ENCODE peak calls at places on chromosomes 12 and 14, in five cellular contexts. Z is CD8-positive, alpha-beta T cell; Q is MM.1S; B is left lung; O is tibial nerve. G is an unnamed sample.

GRCh38 chr14:51784466-51784865 is 75.9 kb upstream of the GNG2 start:
- DNase-seq in Z (no peak), Q (no peak), B (no peak), O (no peak), G (no peak)

GRCh38 chr12:93108958-93109357 is 179.9 kb upstream of the EEA1 start:
- DNase-seq in Z (no peak), Q (no peak), B (no peak), O (no peak), G (no peak)

GRCh38 chr14:72736348-72736747 is 157.6 kb downstream of the DPF3 start:
- DNase-seq in Z (no peak), Q (no peak), B (no peak), O (no peak), G (no peak)

GRCh38 chr14:39233680-39234326 is at the start of gene MIA2:
- DNase-seq in Z (no peak), Q (no peak), B (no peak), O (no peak), G (no peak)

GRCh38 chr12:44193281-44193680 is 357.4 kb downstream of the TMEM117 start:
- DNase-seq in Z (no peak), Q (no peak), B (no peak), O (no peak), G (no peak)

GRCh38 chr12:42277426-42278115 is 39.5 kb upstream of the YAF2 start:
- DNase-seq in Z (no peak), Q (no peak), B (no peak), O (no peak), G (no peak)

GRCh38 chr12:65510584-65511050 is 232.1 kb downstream of the MSRB3 start:
- DNase-seq in Z (no peak), Q (no peak), B (no peak), O (peak; percentile 23), G (no peak)

GRCh38 chr12:14841761-14842160 is 1.6 kb downstream of the ART4 start:
- DNase-seq in Z (no peak), Q (no peak), B (no peak), O (no peak), G (no peak)

GRCh38 chr12:42281281-42281680 is 43.2 kb upstream of the YAF2 start:
- DNase-seq in Z (no peak), Q (no peak), B (no peak), O (no peak), G (no peak)

GRCh38 chr14:104953097-104953496 is 25.1 kb downstream of the AHNAK2 start:
- DNase-seq in Z (no peak), Q (no peak), B (no peak), O (no peak), G (no peak)

GRCh38 chr14:100836053-100836805 is 10.3 kb downstream of the MEG3 start:
- DNase-seq in Z (no peak), Q (no peak), B (no peak), O (no peak), G (no peak)

GRCh38 chr12:64034901-64035576 is 187.1 kb downstream of the KICS2 start:
- DNase-seq in Z (no peak), Q (peak; percentile 18), B (no peak), O (no peak), G (no peak)

GRCh38 chr12:67111182-67111581 is 158.0 kb upstream of the CAND1 start:
- DNase-seq in Z (no peak), Q (no peak), B (no peak), O (no peak), G (no peak)

GRCh38 chr12:92803921-92804320 is 101.1 kb downstream of the PLEKHG7 start:
- DNase-seq in Z (no peak), Q (no peak), B (no peak), O (no peak), G (no peak)

GRCh38 chr14:79278798-79279644 is 932.3 kb downstream of the DIO2 start:
- DNase-seq in Z (no peak), Q (peak; percentile 87), B (peak; percentile 84), O (peak; percentile 30), G (no peak)

GRCh38 chr14:59282366-59282765 is 93.9 kb downstream of the DAAM1 start:
- DNase-seq in Z (no peak), Q (no peak), B (no peak), O (no peak), G (no peak)

GRCh38 chr12:127500513-127500912 is 766.5 kb upstream of the TMEM132C start:
- DNase-seq in Z (no peak), Q (no peak), B (no peak), O (no peak), G (no peak)

DNA sequence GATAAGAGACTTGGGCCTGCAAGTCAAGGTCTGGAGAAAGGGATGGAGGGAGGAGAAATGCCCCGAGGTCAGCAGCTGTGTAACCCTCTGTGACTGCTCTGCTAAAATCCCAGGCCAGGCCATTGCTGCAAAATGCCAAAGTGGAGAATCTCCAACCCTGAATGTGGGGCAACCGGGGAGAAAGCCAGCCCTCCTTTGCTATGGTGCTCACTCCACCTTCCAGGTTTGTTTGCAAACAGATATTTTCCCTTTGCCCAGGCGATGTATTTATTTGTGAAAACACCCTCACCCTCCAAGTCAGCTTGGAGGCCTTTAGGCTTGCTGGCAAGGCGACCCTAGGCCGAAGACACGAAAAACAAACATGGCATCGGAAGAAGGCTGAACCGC is 1.1 kb upstream of the TBX5 start:
- DNase-seq in Z (no peak), Q (no peak), B (no peak), O (no peak), G (no peak)
- H3K9me3 ChIP-seq in Z (no peaks in the 10 kb centered on the region), Q (no peaks in the 10 kb centered on the region), B (no peaks in the 10 kb centered on the region), O (no peaks in the 10 kb centered on the region), G (no peaks in the 10 kb centered on the region)

DNA sequence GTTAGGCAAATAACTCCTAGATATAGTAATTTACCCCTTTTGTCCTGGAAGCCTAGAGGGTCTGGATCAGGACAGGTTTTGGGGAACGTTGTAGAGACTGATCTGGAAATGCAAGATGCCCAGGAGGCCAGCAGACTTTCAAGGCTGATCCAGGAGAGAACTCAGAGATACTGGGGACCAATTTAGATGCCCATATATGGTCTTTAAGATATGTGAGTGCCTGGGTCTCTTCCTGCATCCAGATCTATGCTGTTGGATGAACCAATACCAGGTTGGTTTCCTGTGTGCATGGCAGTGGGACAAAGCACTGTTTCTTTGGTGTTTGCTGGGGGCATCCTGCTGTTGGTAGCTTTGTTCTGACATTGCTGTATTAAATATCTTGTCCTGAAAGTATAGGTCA is 5.4 kb downstream of the ERG28 start:
- DNase-seq in Z (no peak), Q (no peak), B (no peak), O (no peak), G (no peak)
- H3K9me3 ChIP-seq in Z (no peaks in the 10 kb centered on the region), Q (no peaks in the 10 kb centered on the region), B (no peaks in the 10 kb centered on the region), O (no peaks in the 10 kb centered on the region), G (no peaks in the 10 kb centered on the region)

GRCh38 chr12:32753605-32754004 is 2.1 kb downstream of the YARS2 start:
- DNase-seq in Z (no peak), Q (no peak), B (no peak), O (no peak), G (no peak)
- H3K9me3 ChIP-seq in Z (no peaks in the 10 kb centered on the region), Q (no peaks in the 10 kb centered on the region), B (no peaks in the 10 kb centered on the region), O (no peaks in the 10 kb centered on the region), G (no peaks in the 10 kb centered on the region)

GRCh38 chr12:132204822-132205270 is 60.6 kb downstream of the NOC4L start:
- DNase-seq in Z (no peak), Q (no peak), B (no peak), O (no peak), G (no peak)

GRCh38 chr12:132204064-132204821 is 60.0 kb downstream of the NOC4L start:
- DNase-seq in Z (no peak), Q (no peak), B (no peak), O (no peak), G (no peak)

GRCh38 chr12:132200800-132201199 is 56.5 kb downstream of the NOC4L start:
- DNase-seq in Z (no peak), Q (no peak), B (no peak), O (no peak), G (no peak)

GRCh38 chr12:132201391-132202120 is 57.3 kb downstream of the NOC4L start:
- DNase-seq in Z (no peak), Q (no peak), B (no peak), O (no peak), G (no peak)

GRCh38 chr12:132202929-132203721 is 58.9 kb downstream of the NOC4L start:
- DNase-seq in Z (no peak), Q (no peak), B (no peak), O (no peak), G (no peak)
- H3K9me3 ChIP-seq in Z (no peaks in the 10 kb centered on the region), Q (no peaks in the 10 kb centered on the region), B (no peaks in the 10 kb centered on the region), O (no peaks in the 10 kb centered on the region), G (no peaks in the 10 kb centered on the region)

DNA sequence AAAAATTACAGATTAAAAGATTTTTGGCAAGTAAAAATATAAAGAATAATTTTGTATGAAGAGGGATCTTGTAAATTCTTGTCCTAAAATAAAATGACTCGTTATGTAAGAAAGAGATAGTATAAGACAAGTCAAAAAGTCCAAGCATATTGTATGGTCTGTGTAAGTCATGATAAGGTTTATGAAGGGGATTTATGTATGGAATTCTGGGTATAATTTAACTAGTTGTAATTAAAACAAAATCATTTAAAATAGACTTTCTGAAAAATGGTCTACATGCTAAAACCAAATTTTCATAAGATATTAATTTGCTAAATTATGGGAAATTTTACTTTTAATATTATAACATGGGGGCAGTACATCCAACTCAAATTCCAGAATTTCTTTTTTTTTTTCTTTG is 17.6 kb upstream of the PEX5 start:
- DNase-seq in Z (no peak), Q (no peak), B (no peak), O (no peak), G (no peak)
- H3K9me3 ChIP-seq in Z (no peaks in the 10 kb centered on the region), Q (no peaks in the 10 kb centered on the region), B (no peaks in the 10 kb centered on the region), O (no peaks in the 10 kb centered on the region), G (peaks cover 4% of the 10 kb centered on the region)

GRCh38 chr12:132534076-132534475 is 44.1 kb downstream of the FBRSL1 start:
- DNase-seq in Z (no peak), Q (no peak), B (no peak), O (no peak), G (no peak)
- H3K9me3 ChIP-seq in Z (no peaks in the 10 kb centered on the region), Q (no peaks in the 10 kb centered on the region), B (no peaks in the 10 kb centered on the region), O (no peaks in the 10 kb centered on the region), G (no peaks in the 10 kb centered on the region)

GRCh38 chr14:106235356-106236159 is 709.2 kb downstream of the TMEM121 start:
- DNase-seq in Z (no peak), Q (no peak), B (no peak), O (no peak), G (no peak)
- H3K9me3 ChIP-seq in Z (no peaks in the 10 kb centered on the region), Q (no peaks in the 10 kb centered on the region), B (no peaks in the 10 kb centered on the region), O (no peaks in the 10 kb centered on the region), G (no peaks in the 10 kb centered on the region)

G was measured in T-helper 17 cell.